ENCODE peak calls at places on chromosomes 5 and 9, in nine cellular contexts. L is GM06990; E is NCI-H1417; G is Caco-2; M is left ventricle myocardium inferior; K is glutamatergic neuron; O is GM23248; Z is HEK293T; P is stimulated activated CD8-positive, alpha-beta memory T cell treated with anti-CD3 and anti-CD28 coated beads, Interleukin-12 subunit alpha, Interleukin-12 subunit beta, amount 100 ng/mL, for 4 hours. H is an unnamed sample.

GRCh38 chr5:27315541-27316282 is 277.3 kb upstream of the CDH9 start:
- DNase-seq in P (no peak), K (no peak), Z (no peak), M (no peak), E (no peak), L (no peak), G (no peak), O (peak), H (no peak)

GRCh38 chr9:73179594-73179993 is 27.9 kb downstream of the ANXA1 start:
- DNase-seq in G (no peak), P (no peak), O (peak), M (no peak), K (no peak), E (peak), L (no peak), Z (no peak), H (no peak)

GRCh38 chr5:143206194-143207053 is 197.1 kb downstream of the NR3C1 start:
- DNase-seq in P (no peak), E (no peak), K (no peak), G (no peak), L (peak), M (no peak), Z (no peak), O (no peak), H (no peak)

GRCh38 chr9:115261656-115262081 is 143.7 kb upstream of the TNC start:
- DNase-seq in K (no peak), G (no peak), L (no peak), M (no peak), Z (no peak), O (peak), P (no peak), E (peak), H (no peak)

GRCh38 chr5:142627371-142628217 is 58.3 kb downstream of the FGF1 start:
- DNase-seq in O (peak), M (no peak), P (no peak), Z (no peak), E (no peak), K (no peak), G (no peak), L (no peak), H (no peak)

GRCh38 chr9:124293712-124294504 is 36.2 kb downstream of the NEK6 start:
- DNase-seq in O (peak), E (no peak), M (no peak), Z (no peak), L (no peak), G (no peak), P (no peak), K (no peak), H (no peak)

GRCh38 chr5:134626369-134627014 is 6.1 kb downstream of the SAR1B start:
- DNase-seq in L (no peak), M (no peak), Z (peak), O (peak), G (no peak), K (no peak), P (no peak), E (no peak), H (no peak)

GRCh38 chr5:8457187-8458037 is 588.5 kb downstream of the MTRR start:
- DNase-seq in G (peak), O (peak), Z (peak), K (peak), L (peak), M (peak), P (peak), E (peak), H (peak)

GRCh38 chr5:149725296-149725695 is 4.8 kb upstream of the PPARGC1B start:
- DNase-seq in P (no peak), Z (no peak), G (no peak), L (no peak), E (no peak), O (no peak), M (no peak), K (no peak), H (no peak)

GRCh38 chr5:78610163-78610583 is 38.4 kb downstream of the LHFPL2 start:
- DNase-seq in K (no peak), G (no peak), Z (no peak), P (no peak), O (peak), E (no peak), M (no peak), L (no peak), H (no peak)

GRCh38 chr9:72309366-72310133 is 55.5 kb downstream of the ZFAND5 start:
- DNase-seq in M (no peak), G (no peak), P (no peak), L (no peak), O (peak), K (no peak), Z (no peak), E (no peak), H (no peak)

GRCh38 chr5:179699640-179700298 is 1.0 kb downstream of the CANX start:
- DNase-seq in M (no peak), L (peak), G (no peak), E (peak), P (no peak), Z (peak), O (peak), K (no peak), H (peak)

GRCh38 chr5:147559725-147560124 is 49.9 kb upstream of the DPYSL3 start:
- DNase-seq in L (no peak), M (no peak), E (no peak), K (no peak), P (no peak), Z (no peak), O (peak), G (no peak), H (no peak)

H was measured in WERI-Rb-1.